ENCODE peak calls at places on chromosomes 7 and 10, in seven cellular contexts. Q is SJSA1, X is small intestine, P is adrenal gland, C is IMR-90, D is WERI-Rb-1, E is neural progenitor cell. J is an unnamed sample.
A peak's percentile ranks its signal among the peaks of the same experiment; 100 is the strongest.

GRCh38 chr7:18778594-18778993 is 283.0 kb downstream of the HDAC9 start:
- DNase-seq in P (no peak), Q (no peak), D (no peak), X (no peak), C (peak; percentile 63), E (no peak), J (no peak)

GRCh38 chr7:51326646-51327286 is 10.2 kb upstream of the COBL start:
- DNase-seq in E (peak; percentile 19), D (no peak), P (no peak), Q (no peak), C (no peak), X (no peak), J (no peak)

GRCh38 chr10:110304780-110305421 is at the start of gene SMNDC1:
- DNase-seq in Q (peak; percentile 96), E (peak; percentile 99), C (peak; percentile 97), D (peak; percentile 98), P (peak; percentile 99), X (peak; percentile 97), J (peak; percentile 95)

GRCh38 chr7:16493266-16493665 is 27.7 kb upstream of the SOSTDC1 start:
- DNase-seq in X (no peak), D (no peak), E (no peak), Q (no peak), C (no peak), P (no peak), J (no peak)

GRCh38 chr7:127807829-127808228 is 155.8 kb downstream of the SND1 start:
- DNase-seq in E (no peak), Q (no peak), C (no peak), P (no peak), X (no peak), D (no peak), J (no peak)

GRCh38 chr7:129525225-129525862 is 23.0 kb downstream of the SMKR1 start:
- DNase-seq in C (no peak), E (no peak), X (no peak), D (no peak), Q (no peak), P (no peak), J (no peak)

GRCh38 chr10:17166699-17167098 is 34.8 kb downstream of the TRDMT1 start:
- DNase-seq in C (no peak), D (no peak), X (no peak), E (no peak), P (no peak), Q (no peak), J (no peak)

GRCh38 chr10:132610071-132610701 is 72.6 kb downstream of the INPP5A start:
- DNase-seq in C (no peak), P (no peak), D (no peak), E (no peak), Q (no peak), X (no peak), J (no peak)

GRCh38 chr7:20440472-20441105 is 109.9 kb downstream of the ITGB8 start:
- DNase-seq in P (peak; percentile 43), D (peak; percentile 14), Q (no peak), E (peak; percentile 61), C (peak; percentile 62), X (peak; percentile 32), J (no peak)

GRCh38 chr7:138116156-138116555 is 39.9 kb downstream of the AKR1D1 start:
- DNase-seq in E (no peak), X (no peak), Q (peak; percentile 62), D (no peak), C (peak; percentile 32), P (no peak), J (no peak)

GRCh38 chr10:103186128-103186527 is 6.9 kb downstream of the NT5C2 start:
- DNase-seq in E (no peak), P (no peak), X (no peak), C (no peak), Q (no peak), D (no peak), J (no peak)

GRCh38 chr7:47351233-47352154 is 230.4 kb downstream of the TNS3 start:
- DNase-seq in D (no peak), C (no peak), X (no peak), E (peak; percentile 38), P (no peak), Q (no peak), J (no peak)

GRCh38 chr7:143372070-143372469 is 9.1 kb upstream of the ZYX start:
- DNase-seq in E (no peak), C (no peak), P (peak; percentile 61), X (peak; percentile 73), D (no peak), Q (no peak), J (no peak)

GRCh38 chr10:122980209-122981065 is at the start of gene PSTK:
- DNase-seq in X (peak; percentile 90), E (peak; percentile 95), Q (peak; percentile 97), P (peak; percentile 92), C (peak; percentile 92), D (peak; percentile 91), J (peak; percentile 75)

GRCh38 chr7:29854257-29854938 is 48.1 kb downstream of the WIPF3 start:
- DNase-seq in X (peak; percentile 43), D (no peak), E (no peak), C (no peak), Q (no peak), P (no peak), J (no peak)

GRCh38 chr7:2567663-2568238 is 9.0 kb downstream of the IQCE start:
- DNase-seq in P (no peak), C (peak; percentile 38), Q (no peak), X (peak; percentile 27), D (no peak), E (peak; percentile 76), J (no peak)

GRCh38 chr10:7425691-7426090 is 14.9 kb upstream of the SFMBT2 start:
- DNase-seq in E (no peak), D (no peak), Q (no peak), X (no peak), C (no peak), P (no peak), J (no peak)

GRCh38 chr10:33157108-33157507 is 177.4 kb downstream of the NRP1 start:
- DNase-seq in X (no peak), Q (no peak), E (no peak), P (no peak), D (no peak), C (peak; percentile 68), J (no peak)

GRCh38 chr7:127245582-127245981 is 7.2 kb downstream of the GRM8 start:
- DNase-seq in Q (no peak), C (no peak), X (no peak), E (no peak), D (no peak), P (no peak), J (no peak)

GRCh38 chr7:149527414-149527813 is 29.8 kb upstream of the ZNF746 start:
- DNase-seq in Q (no peak), D (no peak), X (no peak), E (no peak), C (no peak), P (no peak), J (no peak)

GRCh38 chr7:149529136-149529718 is 31.6 kb upstream of the ZNF746 start:
- DNase-seq in C (peak; percentile 2), Q (no peak), E (peak; percentile 21), P (no peak), X (no peak), D (no peak), J (no peak)

GRCh38 chr7:149532654-149533053 is 35.0 kb upstream of the ZNF746 start:
- DNase-seq in C (no peak), E (no peak), X (no peak), Q (no peak), P (no peak), D (no peak), J (no peak)
- H3K9me3 ChIP-seq in C (peaks cover 30% of the 10 kb centered on the region), E (peaks cover 37% of the 10 kb centered on the region), X (peaks cover 2% of the 10 kb centered on the region), Q (peaks cover 21% of the 10 kb centered on the region), P (peaks cover 18% of the 10 kb centered on the region), D (peaks cover 35% of the 10 kb centered on the region), J (peaks cover 8% of the 10 kb centered on the region)

GRCh38 chr7:158134824-158135223 is 452.8 kb downstream of the PTPRN2 start:
- DNase-seq in C (no peak), Q (no peak), E (no peak), P (no peak), X (no peak), D (no peak), J (no peak)

GRCh38 chr7:158138329-158138597 is 449.4 kb downstream of the PTPRN2 start:
- DNase-seq in X (no peak), D (no peak), P (no peak), C (no peak), Q (no peak), E (no peak), J (no peak)

GRCh38 chr7:158139499-158139898 is 448.1 kb downstream of the PTPRN2 start:
- DNase-seq in E (no peak), Q (no peak), C (no peak), D (no peak), X (no peak), P (no peak), J (no peak)

GRCh38 chr7:158135931-158136330 is 451.7 kb downstream of the PTPRN2 start:
- DNase-seq in C (no peak), Q (no peak), X (no peak), D (no peak), P (no peak), E (no peak), J (no peak)

DNA sequence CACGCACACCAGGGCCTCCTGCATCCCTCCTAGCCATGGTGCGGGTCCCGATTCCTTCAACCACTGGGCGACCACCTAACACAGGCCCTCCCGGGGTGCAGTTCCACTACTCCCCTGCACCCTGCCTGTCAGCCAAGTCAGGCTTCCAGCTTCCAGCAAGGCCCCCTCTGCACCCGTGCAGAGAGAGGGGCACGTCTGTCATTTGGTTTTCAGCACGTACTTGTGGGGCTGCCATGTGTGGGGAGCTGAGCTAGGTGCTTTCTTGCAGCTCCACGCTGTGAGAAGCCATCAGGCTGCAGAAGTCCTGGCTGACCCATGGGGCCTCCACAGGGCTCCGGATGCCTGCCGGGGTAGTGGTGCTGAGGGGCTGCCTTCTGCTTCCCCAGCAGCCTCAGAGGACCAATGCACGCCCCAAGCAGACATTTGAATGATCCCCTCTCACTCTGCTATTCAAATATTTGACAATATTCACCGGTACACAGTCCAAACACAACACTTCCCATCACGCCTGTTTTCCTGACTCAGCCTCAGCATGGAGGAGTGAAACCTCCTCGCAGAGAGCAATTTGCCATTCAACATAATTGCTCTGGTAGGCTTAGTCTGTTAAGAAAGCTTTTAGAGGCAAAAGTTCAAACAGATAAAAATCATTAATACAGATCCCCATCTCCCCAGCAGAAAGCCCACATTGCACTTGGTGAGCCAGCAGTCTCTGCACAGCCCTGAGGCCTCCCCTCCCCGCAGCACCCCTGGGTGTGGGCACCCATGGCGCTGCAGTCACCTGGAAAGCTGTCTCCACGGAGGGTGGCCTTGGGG is 449.9 kb downstream of the PTPRN2 start:
- DNase-seq in P (no peak), D (no peak), C (no peak), X (no peak), Q (no peak), E (no peak), J (no peak)
- H3K9me3 ChIP-seq in P (no peaks in the 10 kb centered on the region), D (no peaks in the 10 kb centered on the region), C (peaks cover 67% of the 10 kb centered on the region), X (no peaks in the 10 kb centered on the region), Q (peaks cover 17% of the 10 kb centered on the region), E (no peaks in the 10 kb centered on the region), J (no peaks in the 10 kb centered on the region)

GRCh38 chr10:4763513-4763912 is 62.5 kb upstream of the AKR1E2 start:
- DNase-seq in C (no peak), E (no peak), D (no peak), X (no peak), Q (no peak), P (no peak), J (no peak)
- H3K9me3 ChIP-seq in C (no peaks in the 10 kb centered on the region), E (no peaks in the 10 kb centered on the region), D (no peaks in the 10 kb centered on the region), X (no peaks in the 10 kb centered on the region), Q (no peaks in the 10 kb centered on the region), P (no peaks in the 10 kb centered on the region), J (no peaks in the 10 kb centered on the region)

DNA sequence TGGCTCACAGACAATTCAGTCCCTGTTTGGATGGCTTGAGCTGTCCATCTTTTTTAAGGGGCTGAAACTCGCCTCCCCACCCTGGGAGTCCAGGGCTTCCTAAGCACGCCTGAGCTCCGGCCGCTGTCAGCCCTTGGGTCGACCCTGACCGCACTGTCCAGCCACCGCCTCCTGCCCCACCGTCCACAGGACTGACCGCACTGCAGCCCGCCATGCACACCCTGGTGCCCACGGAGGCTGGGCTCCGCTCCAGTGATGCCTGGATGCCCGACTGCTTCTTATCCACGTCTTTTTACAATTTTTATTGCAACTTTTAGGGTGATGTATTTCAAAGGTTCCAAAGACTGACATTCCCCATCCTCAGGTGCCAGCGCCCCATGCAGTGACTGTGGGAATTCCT is 39.4 kb upstream of the FOXL3 start:
- DNase-seq in Q (no peak), C (no peak), P (no peak), E (no peak), D (no peak), X (no peak), J (no peak)
- H3K9me3 ChIP-seq in Q (peaks cover under 1% of the 10 kb centered on the region), C (no peaks in the 10 kb centered on the region), P (no peaks in the 10 kb centered on the region), E (no peaks in the 10 kb centered on the region), D (no peaks in the 10 kb centered on the region), X (no peaks in the 10 kb centered on the region), J (no peaks in the 10 kb centered on the region)